ENCODE peak calls at places on chromosomes 7 and 10, in seven cellular contexts. X is H7, C is nephron progenitor cell, G is heart right ventricle, E is iPS DF 19.7, Z is KBM-7, N is GM03348. U is an unnamed sample.

GRCh38 chr10:126500185-126500584 is 111.9 kb upstream of the ADAM12 start:
- DNase-seq in X (no peak), C (no peak), G (no peak), E (no peak), Z (no peak), N (no peak), U (no peak)

GRCh38 chr10:51564896-51565505 is 134.4 kb downstream of the CSTF2T start:
- DNase-seq in X (no peak), C (no peak), G (no peak), E (no peak), Z (no peak), N (no peak), U (peak)

GRCh38 chr10:43901302-43901701 is 252.6 kb upstream of the ZNF32 start:
- DNase-seq in X (no peak), C (no peak), G (no peak), E (no peak), Z (no peak), N (no peak), U (no peak)

GRCh38 chr7:82017334-82017943 is 247.6 kb upstream of the HGF start:
- DNase-seq in X (no peak), C (no peak), G (no peak), E (no peak), Z (peak), N (peak), U (no peak)

GRCh38 chr7:91941450-91941849 is 788 bp downstream of the AKAP9 start:
- DNase-seq in X (peak), C (peak), G (peak), E (no peak), Z (peak), N (peak), U (peak)

GRCh38 chr10:5840314-5841307 is 27.4 kb upstream of the GDI2 start:
- DNase-seq in X (peak), C (peak), G (peak), E (no peak), Z (peak), N (peak), U (no peak)

GRCh38 chr7:48004023-48004422 is 24.6 kb upstream of the HUS1 start:
- DNase-seq in X (no peak), C (no peak), G (no peak), E (no peak), Z (no peak), N (peak), U (no peak)

GRCh38 chr7:36686499-36686898 is 37.8 kb downstream of the AOAH start:
- DNase-seq in X (no peak), C (no peak), G (no peak), E (no peak), Z (no peak), N (no peak), U (no peak)

GRCh38 chr7:100509213-100509612 is 25.5 kb downstream of the NYAP1 start:
- DNase-seq in X (no peak), C (no peak), G (no peak), E (no peak), Z (no peak), N (no peak), U (no peak)

GRCh38 chr7:8068892-8069686 is 100.5 kb downstream of the GLCCI1 start:
- DNase-seq in X (peak), C (no peak), G (peak), E (no peak), Z (no peak), N (no peak), U (no peak)

GRCh38 chr7:157302314-157302711 is 34.5 kb upstream of the DNAJB6 start:
- DNase-seq in X (peak), C (no peak), G (peak), E (no peak), Z (peak), N (no peak), U (no peak)

GRCh38 chr10:132858121-132859081 is 72.5 kb upstream of the NKX6-2 start:
- DNase-seq in X (peak), C (no peak), G (no peak), E (no peak), Z (no peak), N (no peak), U (no peak)

GRCh38 chr10:81018898-81019890 is 481.5 kb downstream of the SH2D4B start:
- DNase-seq in X (peak), C (peak), G (peak), E (peak), Z (peak), N (peak), U (peak)

GRCh38 chr7:1677206-1678069 is 7.4 kb downstream of the ELFN1 start:
- DNase-seq in X (peak), C (no peak), G (no peak), E (no peak), Z (no peak), N (peak), U (no peak)

GRCh38 chr10:23106508-23106907 is 11.1 kb downstream of the MSRB2 start:
- DNase-seq in X (peak), C (no peak), G (no peak), E (no peak), Z (no peak), N (no peak), U (no peak)

GRCh38 chr7:96203781-96204180 is 118.1 kb downstream of the SLC25A13 start:
- DNase-seq in X (no peak), C (no peak), G (no peak), E (no peak), Z (no peak), N (no peak), U (no peak)

GRCh38 chr10:122845783-122846332 is at the start of gene CUZD1:
- DNase-seq in X (peak), C (no peak), G (no peak), E (peak), Z (no peak), N (no peak), U (no peak)

GRCh38 chr7:42493436-42494198 is 256.6 kb upstream of the GLI3 start:
- DNase-seq in X (peak), C (peak), G (peak), E (no peak), Z (peak), N (peak), U (peak)

GRCh38 chr7:91519241-91520200 is 255.3 kb downstream of the FZD1 start:
- DNase-seq in X (no peak), C (no peak), G (no peak), E (no peak), Z (no peak), N (no peak), U (peak)

GRCh38 chr7:93890041-93890463 is 501 bp downstream of the TFPI2 start:
- DNase-seq in X (peak), C (peak), G (no peak), E (peak), Z (no peak), N (peak), U (peak)

GRCh38 chr10:97736902-97737769 is at the start of gene ZFYVE27:
- DNase-seq in X (peak), C (peak), G (peak), E (peak), Z (peak), N (peak), U (peak)